ENCODE peak calls at places on chromosomes 16 and 17, in six cellular contexts. N is GM18507; G is astrocyte of the spinal cord; A is RCC 7860; P is CD8-positive, alpha-beta T cell; Y is heart left ventricle. X is an unnamed sample.
A peak's percentile ranks its signal among the peaks of the same experiment; 100 is the strongest.

GRCh38 chr16:88991813-88992350 is 14.9 kb upstream of the CBFA2T3 start:
- DNase-seq in N (no peak), G (no peak), A (no peak), P (no peak), Y (peak; percentile 30), X (no peak)

GRCh38 chr17:77645441-77646430 is 312.8 kb upstream of the TNRC6C start:
- DNase-seq in N (no peak), G (no peak), A (no peak), P (peak; percentile 82), Y (no peak), X (no peak)

GRCh38 chr17:81905993-81906392 is 4.0 kb downstream of the NPB start:
- DNase-seq in N (no peak), G (no peak), A (no peak), P (no peak), Y (no peak), X (no peak)

GRCh38 chr17:77831497-77832179 is 126.9 kb upstream of the TNRC6C start:
- DNase-seq in N (no peak), G (peak; percentile 83), A (peak; percentile 60), P (no peak), Y (no peak), X (no peak)

GRCh38 chr16:22123146-22123545 is 30.8 kb downstream of the VWA3A start:
- DNase-seq in N (no peak), G (no peak), A (no peak), P (no peak), Y (no peak), X (no peak)

GRCh38 chr16:65975049-65975708 is 391.3 kb upstream of the CDH5 start:
- DNase-seq in N (no peak), G (peak; percentile 56), A (peak; percentile 65), P (no peak), Y (no peak), X (no peak)

GRCh38 chr16:62829615-62830014 is 793.4 kb upstream of the CDH8 start:
- DNase-seq in N (no peak), G (no peak), A (no peak), P (no peak), Y (no peak), X (no peak)

GRCh38 chr17:66576473-66576872 is 258.4 kb upstream of the CACNG5 start:
- DNase-seq in N (no peak), G (no peak), A (no peak), P (no peak), Y (no peak), X (no peak)

GRCh38 chr16:4787627-4788482 is at the start of gene SEPTIN12:
- DNase-seq in N (no peak), G (no peak), A (no peak), P (no peak), Y (no peak), X (no peak)